ENCODE peak calls at places on chromosomes 5 and 9, in eight cellular contexts. N, Q, G, J, B, Z, E and H are unnamed samples.
A peak's percentile ranks its signal among the peaks of the same experiment; 100 is the strongest.

GRCh38 chr5:174903333-174903732 is 179.0 kb downstream of the MSX2 start:
- DNase-seq in N (no peak), Q (no peak), G (no peak), J (no peak), B (no peak), Z (no peak), E (no peak), H (no peak)

GRCh38 chr5:15132816-15133405 is 261.3 kb upstream of the ANKH start:
- DNase-seq in N (no peak), Q (no peak), G (no peak), J (no peak), B (no peak), Z (no peak), E (no peak), H (no peak)

GRCh38 chr9:122180633-122181032 is 20.9 kb downstream of the MORN5 start:
- DNase-seq in N (peak; percentile 92), Q (no peak), G (no peak), J (peak; percentile 62), B (no peak), Z (no peak), E (no peak), H (peak; percentile 75)

GRCh38 chr5:74324556-74324955 is 316.0 kb downstream of the ENC1 start:
- DNase-seq in N (no peak), Q (no peak), G (no peak), J (no peak), B (no peak), Z (no peak), E (no peak), H (no peak)

GRCh38 chr5:135966790-135967189 is 12.0 kb upstream of the LECT2 start:
- DNase-seq in N (no peak), Q (no peak), G (no peak), J (no peak), B (no peak), Z (no peak), E (no peak), H (no peak)

GRCh38 chr5:120507826-120508463 is 43.8 kb downstream of the PRR16 start:
- DNase-seq in N (no peak), Q (no peak), G (no peak), J (no peak), B (peak; percentile 9), Z (no peak), E (no peak), H (no peak)

GRCh38 chr9:108478871-108479332 is 376.9 kb downstream of the ACTL7B start:
- DNase-seq in N (peak; percentile 79), Q (no peak), G (no peak), J (peak; percentile 43), B (peak; percentile 68), Z (no peak), E (no peak), H (no peak)

GRCh38 chr9:85021686-85022085 is 352.2 kb downstream of the NTRK2 start:
- DNase-seq in N (peak; percentile 52), Q (no peak), G (no peak), J (no peak), B (no peak), Z (no peak), E (no peak), H (no peak)

GRCh38 chr9:98558575-98558974 is 150.2 kb downstream of the GABBR2 start:
- DNase-seq in N (peak; percentile 54), Q (no peak), G (no peak), J (no peak), B (no peak), Z (no peak), E (no peak), H (no peak)

GRCh38 chr5:122846051-122846567 is 696 bp downstream of the SNX24 start:
- DNase-seq in N (no peak), Q (no peak), G (no peak), J (peak; percentile 68), B (peak; percentile 35), Z (no peak), E (no peak), H (no peak)

GRCh38 chr5:95822038-95822407 is 503 bp downstream of the GLRX start:
- DNase-seq in N (no peak), Q (peak; percentile 51), G (peak; percentile 78), J (peak; percentile 44), B (no peak), Z (peak; percentile 20), E (peak; percentile 79), H (peak; percentile 67)

GRCh38 chr9:132390966-132391365 is 15.7 kb downstream of the TTF1 start:
- DNase-seq in N (no peak), Q (no peak), G (no peak), J (no peak), B (no peak), Z (no peak), E (no peak), H (no peak)

GRCh38 chr5:141507387-141508091 is 18.7 kb downstream of the PCDHGC5 start:
- DNase-seq in N (no peak), Q (peak; percentile 63), G (no peak), J (peak; percentile 83), B (no peak), Z (no peak), E (peak; percentile 77), H (no peak)

GRCh38 chr5:118553662-118554061 is 434.7 kb downstream of the DTWD2 start:
- DNase-seq in N (no peak), Q (no peak), G (no peak), J (peak; percentile 72), B (no peak), Z (no peak), E (peak; percentile 52), H (no peak)

GRCh38 chr5:142860291-142860690 is 90.1 kb downstream of the ARHGAP26 start:
- DNase-seq in N (no peak), Q (no peak), G (no peak), J (no peak), B (no peak), Z (no peak), E (no peak), H (no peak)

GRCh38 chr9:16755467-16755866 is 115.0 kb downstream of the BNC2 start:
- DNase-seq in N (no peak), Q (no peak), G (no peak), J (no peak), B (no peak), Z (no peak), E (no peak), H (no peak)

GRCh38 chr5:174895360-174895759 is 171.0 kb downstream of the MSX2 start:
- DNase-seq in N (no peak), Q (no peak), G (no peak), J (no peak), B (no peak), Z (no peak), E (no peak), H (no peak)

GRCh38 chr5:149043641-149044040 is 19.2 kb downstream of the SH3TC2 start:
- DNase-seq in N (no peak), Q (no peak), G (no peak), J (no peak), B (no peak), Z (no peak), E (no peak), H (no peak)

GRCh38 chr5:118791986-118792734 is 196.2 kb downstream of the DTWD2 start:
- DNase-seq in N (peak; percentile 72), Q (peak; percentile 38), G (no peak), J (peak; percentile 57), B (peak; percentile 69), Z (peak; percentile 10), E (no peak), H (peak; percentile 34)

GRCh38 chr5:149466457-149466972 is 84.7 kb downstream of the CSNK1A1 start:
- DNase-seq in N (peak; percentile 58), Q (no peak), G (no peak), J (no peak), B (no peak), Z (no peak), E (peak; percentile 40), H (peak; percentile 42)

GRCh38 chr9:7186175-7186574 is 428.4 kb downstream of the KDM4C start:
- DNase-seq in N (no peak), Q (no peak), G (no peak), J (no peak), B (no peak), Z (no peak), E (no peak), H (no peak)

GRCh38 chr5:145471026-145471425 is 364.1 kb downstream of the PRELID2 start:
- DNase-seq in N (no peak), Q (no peak), G (no peak), J (no peak), B (no peak), Z (no peak), E (no peak), H (no peak)

GRCh38 chr5:103232393-103232999 is 26.1 kb upstream of the MACIR start:
- DNase-seq in N (peak; percentile 34), Q (peak; percentile 23), G (no peak), J (peak; percentile 26), B (peak; percentile 50), Z (peak; percentile 5), E (no peak), H (no peak)

GRCh38 chr9:98045234-98046160 is 11.0 kb upstream of the NANS start:
- DNase-seq in N (no peak), Q (no peak), G (no peak), J (no peak), B (peak; percentile 37), Z (no peak), E (no peak), H (no peak)

GRCh38 chr5:138457532-138458275 is 7.6 kb upstream of the EGR1 start:
- DNase-seq in N (no peak), Q (no peak), G (peak; percentile 30), J (no peak), B (no peak), Z (no peak), E (no peak), H (no peak)

GRCh38 chr9:132244582-132245455 is 83.0 kb downstream of the NTNG2 start:
- DNase-seq in N (no peak), Q (no peak), G (peak; percentile 45), J (no peak), B (no peak), Z (no peak), E (no peak), H (no peak)

GRCh38 chr9:133140174-133140505 is 19.1 kb upstream of the RALGDS start:
- DNase-seq in N (no peak), Q (no peak), G (no peak), J (no peak), B (no peak), Z (no peak), E (no peak), H (no peak)

GRCh38 chr9:108477538-108478006 is 378.2 kb downstream of the ACTL7B start:
- DNase-seq in N (no peak), Q (no peak), G (no peak), J (no peak), B (peak; percentile 78), Z (no peak), E (no peak), H (peak; percentile 25)

GRCh38 chr5:168238422-168238821 is 53.0 kb upstream of the WWC1 start:
- DNase-seq in N (peak; percentile 88), Q (no peak), G (no peak), J (no peak), B (no peak), Z (no peak), E (no peak), H (no peak)

GRCh38 chr5:154421868-154422267 is 23.9 kb upstream of the SAP30L start:
- DNase-seq in N (no peak), Q (no peak), G (no peak), J (no peak), B (no peak), Z (no peak), E (no peak), H (no peak)